ENCODE peak calls at places on chromosomes 3 and 15, in ten cellular contexts. J is heart left ventricle; C is activated CD8-positive, alpha-beta memory T cell treated with anti-CD3 and anti-CD28 coated beads, Interleukin-2, amount 50 U/mL, for 48 hours; S is lower leg skin; N is OCI-M1; X is mesenteric fat pad; A is uterus; Y is CD4-positive, alpha-beta memory T cell; E is mammary epithelial cell; Q is right cardiac atrium. R is an unnamed sample.

GRCh38 chr15:77818484-77819270 is 186.0 kb upstream of the LINGO1 start:
- DNase-seq in Y (no peak), E (no peak), Q (peak), J (no peak), N (no peak), S (no peak), C (no peak), A (no peak), X (no peak), R (no peak)

GRCh38 chr3:41182504-41183059 is 16.7 kb upstream of the CTNNB1 start:
- DNase-seq in A (no peak), C (no peak), Y (no peak), N (no peak), J (no peak), X (no peak), Q (no peak), S (no peak), E (no peak), R (no peak)

GRCh38 chr15:70451861-70452653 is 311.3 kb downstream of the UACA start:
- DNase-seq in Y (no peak), X (no peak), S (no peak), E (no peak), C (no peak), A (no peak), N (no peak), J (no peak), Q (no peak), R (no peak)

GRCh38 chr15:101536166-101536874 is 46.8 kb upstream of the PCSK6 start:
- DNase-seq in N (no peak), Q (no peak), A (no peak), E (peak), S (no peak), X (no peak), C (no peak), Y (no peak), J (no peak), R (no peak)

GRCh38 chr3:184696643-184697042 is 15.2 kb downstream of the MAGEF1 start:
- DNase-seq in E (no peak), N (no peak), J (no peak), A (no peak), X (no peak), Q (peak), C (no peak), Y (no peak), S (no peak), R (no peak)

GRCh38 chr15:73658645-73659044 is 25.5 kb upstream of the NPTN start:
- DNase-seq in Q (no peak), E (no peak), Y (no peak), C (no peak), N (no peak), J (no peak), S (no peak), X (no peak), A (no peak), R (no peak)

GRCh38 chr3:172173316-172174271 is 134.2 kb downstream of the FNDC3B start:
- DNase-seq in N (no peak), S (no peak), E (no peak), X (no peak), Q (no peak), A (no peak), Y (no peak), J (no peak), C (no peak), R (no peak)

GRCh38 chr15:95175914-95176658 is 944.7 kb downstream of the MCTP2 start:
- DNase-seq in A (no peak), Q (no peak), N (peak), C (no peak), X (no peak), Y (no peak), J (no peak), S (no peak), E (peak), R (no peak)

GRCh38 chr3:134708671-134709070 is 57.8 kb upstream of the KY start:
- DNase-seq in C (no peak), Q (no peak), Y (no peak), S (no peak), E (no peak), A (no peak), X (no peak), J (no peak), N (no peak), R (no peak)

R was measured in body of pancreas.